ENCODE peak calls at places on chromosomes 11 and 22, in eight cellular contexts. O is mucosa of descending colon, X is ascending aorta, U is MM.1S, J is adrenal gland, M is lower lobe of right lung, A is thoracic aorta, L is A549. H is an unnamed sample. For H3K4me1, the result is how much of the 10 kb centered on the place peaks cover.

GRCh38 chr22:40183029-40183581 is 5.4 kb downstream of the TNRC6B start:
- DNase-seq in A (no peak), L (no peak), O (peak), U (no peak), X (no peak), J (no peak), M (no peak), H (no peak)

GRCh38 chr11:85643255-85643654 is 4.5 kb upstream of the TMEM126A start:
- DNase-seq in A (no peak), X (no peak), J (no peak), M (no peak), U (no peak), L (no peak), O (no peak), H (no peak)

GRCh38 chr11:60788401-60789110 is 3.4 kb downstream of the MS4A10 start:
- DNase-seq in M (peak), J (no peak), U (no peak), L (no peak), X (no peak), O (no peak), A (no peak), H (no peak)

GRCh38 chr11:128694618-128695481 is 978 bp downstream of the FLI1 start:
- DNase-seq in U (peak), X (no peak), L (no peak), A (no peak), J (no peak), O (no peak), M (peak), H (no peak)

GRCh38 chr22:19680287-19680881 is 33.9 kb upstream of the SEPTIN5 start:
- DNase-seq in A (no peak), M (no peak), O (no peak), X (peak), U (no peak), J (no peak), L (no peak), H (no peak)

GRCh38 chr22:48923165-48923875 is 904.4 kb downstream of the BRD1 start:
- DNase-seq in A (no peak), J (no peak), U (no peak), L (no peak), X (no peak), O (no peak), M (no peak), H (peak)

GRCh38 chr11:57913713-57914704 is 109.7 kb upstream of the OR9Q1 start:
- DNase-seq in U (no peak), A (no peak), L (no peak), X (no peak), M (no peak), O (no peak), J (no peak), H (no peak)

GRCh38 chr11:63999349-64000025 is 13.2 kb downstream of the OTUB1 start:
- DNase-seq in M (peak), L (peak), U (no peak), O (peak), A (peak), J (peak), X (peak), H (no peak)

GRCh38 chr11:79864882-79865281 is 424.1 kb upstream of the TENM4 start:
- DNase-seq in A (no peak), O (peak), X (no peak), U (no peak), M (no peak), L (peak), J (no peak), H (no peak)

GRCh38 chr11:118194835-118195627 is 18.6 kb upstream of the SCN2B start:
- DNase-seq in U (no peak), O (peak), A (peak), L (peak), X (peak), M (peak), J (peak), H (peak)

GRCh38 chr11:7599209-7599608 is 74.1 kb downstream of the CYB5R2 start:
- DNase-seq in U (no peak), O (no peak), M (no peak), L (no peak), J (no peak), A (no peak), X (peak), H (no peak)

GRCh38 chr11:109424893-109425292 is 2.9 kb downstream of the C11orf87 start:
- DNase-seq in O (peak), J (no peak), M (peak), A (no peak), X (no peak), L (no peak), U (peak), H (no peak)

GRCh38 chr11:16262645-16262955 is 93.7 kb downstream of the SOX6 start:
- DNase-seq in L (no peak), M (no peak), X (no peak), O (no peak), A (no peak), U (no peak), J (no peak), H (no peak)

GRCh38 chr11:108562746-108563581 is 30.6 kb downstream of the EXPH5 start:
- DNase-seq in L (no peak), M (no peak), O (no peak), X (no peak), U (no peak), J (no peak), A (no peak), H (no peak)

GRCh38 chr11:82043316-82043715 is 690.3 kb downstream of the FAM181B start:
- DNase-seq in M (no peak), U (no peak), L (no peak), A (no peak), X (no peak), O (no peak), J (no peak), H (no peak)

GRCh38 chr11:45100338-45100737 is 46.1 kb upstream of the PRDM11 start:
- DNase-seq in M (no peak), A (no peak), L (peak), U (no peak), J (no peak), X (peak), O (no peak), H (no peak)

GRCh38 chr11:10798330-10798980 is 10.3 kb downstream of the EIF4G2 start:
- DNase-seq in J (no peak), O (no peak), A (no peak), X (no peak), L (no peak), U (no peak), M (no peak), H (no peak)

GRCh38 chr11:5246772-5247478 is 2.7 kb downstream of the HBG1 start:
- DNase-seq in X (no peak), U (no peak), J (no peak), O (no peak), L (no peak), A (no peak), M (no peak), H (no peak)

GRCh38 chr22:49567894-49568750 is 259.6 kb downstream of the BRD1 start:
- DNase-seq in O (no peak), U (no peak), J (no peak), L (no peak), A (no peak), M (no peak), X (peak), H (no peak)

GRCh38 chr11:17531071-17531817 is 13.0 kb downstream of the USH1C start:
- DNase-seq in U (no peak), J (no peak), L (no peak), M (no peak), A (no peak), X (no peak), O (no peak), H (no peak)

GRCh38 chr22:40727607-40728325 is 48.5 kb downstream of the MCHR1 start:
- DNase-seq in U (no peak), L (no peak), J (no peak), X (no peak), A (no peak), O (no peak), M (no peak), H (no peak)

GRCh38 chr11:86228967-86229330 is 15.6 kb upstream of the EED start:
- DNase-seq in U (no peak), O (no peak), M (no peak), A (no peak), J (no peak), L (no peak), X (no peak), H (no peak)

GRCh38 chr11:134841972-134842371 is 429.9 kb upstream of the B3GAT1 start:
- DNase-seq in J (no peak), A (no peak), U (no peak), O (no peak), X (no peak), L (no peak), M (no peak), H (no peak)

GRCh38 chr22:48761546-48761945 is 1066.1 kb downstream of the BRD1 start:
- DNase-seq in X (peak), O (no peak), A (no peak), J (no peak), L (no peak), U (no peak), M (peak), H (peak)

GRCh38 chr11:106956887-106957505 is 61.3 kb downstream of the GUCY1A2 start:
- DNase-seq in O (no peak), J (no peak), L (no peak), X (no peak), A (no peak), U (no peak), M (no peak), H (no peak)

GRCh38 chr11:28457481-28458145 is 349.4 kb downstream of the METTL15 start:
- DNase-seq in M (no peak), A (no peak), O (no peak), J (no peak), L (no peak), X (no peak), U (no peak), H (no peak)

GRCh38 chr22:37068859-37069258 is 17.3 kb downstream of the KCTD17 start:
- DNase-seq in A (no peak), X (no peak), U (no peak), L (no peak), M (no peak), J (no peak), O (no peak), H (no peak)

DNA sequence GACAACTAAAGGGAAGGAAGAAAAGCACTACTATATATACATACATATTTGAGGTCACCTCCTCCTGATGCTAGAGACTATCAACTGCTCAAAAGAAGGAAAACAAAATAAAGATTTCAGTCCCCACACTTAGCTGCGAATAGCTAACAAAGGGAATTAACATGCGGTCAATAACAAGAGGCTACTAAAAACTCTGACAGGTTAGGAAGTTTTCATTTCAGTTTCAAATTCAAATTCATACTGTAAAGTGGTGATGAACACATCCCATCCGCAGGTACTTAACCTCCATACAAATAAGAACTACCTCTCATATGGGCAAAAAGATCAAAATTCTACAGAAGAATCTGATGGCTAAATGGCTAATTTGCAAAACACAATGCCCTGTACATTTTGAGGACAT is 2.6 kb downstream of the NAP1L4 start:
- DNase-seq in J (no peak), A (no peak), L (no peak), U (peak), O (no peak), X (no peak), M (no peak), H (no peak)
- H3K4me3 ChIP-seq in J (no peak), A (peak), L (peak), U (peak), O (no peak), X (no peak), M (peak), H (peak)

DNA sequence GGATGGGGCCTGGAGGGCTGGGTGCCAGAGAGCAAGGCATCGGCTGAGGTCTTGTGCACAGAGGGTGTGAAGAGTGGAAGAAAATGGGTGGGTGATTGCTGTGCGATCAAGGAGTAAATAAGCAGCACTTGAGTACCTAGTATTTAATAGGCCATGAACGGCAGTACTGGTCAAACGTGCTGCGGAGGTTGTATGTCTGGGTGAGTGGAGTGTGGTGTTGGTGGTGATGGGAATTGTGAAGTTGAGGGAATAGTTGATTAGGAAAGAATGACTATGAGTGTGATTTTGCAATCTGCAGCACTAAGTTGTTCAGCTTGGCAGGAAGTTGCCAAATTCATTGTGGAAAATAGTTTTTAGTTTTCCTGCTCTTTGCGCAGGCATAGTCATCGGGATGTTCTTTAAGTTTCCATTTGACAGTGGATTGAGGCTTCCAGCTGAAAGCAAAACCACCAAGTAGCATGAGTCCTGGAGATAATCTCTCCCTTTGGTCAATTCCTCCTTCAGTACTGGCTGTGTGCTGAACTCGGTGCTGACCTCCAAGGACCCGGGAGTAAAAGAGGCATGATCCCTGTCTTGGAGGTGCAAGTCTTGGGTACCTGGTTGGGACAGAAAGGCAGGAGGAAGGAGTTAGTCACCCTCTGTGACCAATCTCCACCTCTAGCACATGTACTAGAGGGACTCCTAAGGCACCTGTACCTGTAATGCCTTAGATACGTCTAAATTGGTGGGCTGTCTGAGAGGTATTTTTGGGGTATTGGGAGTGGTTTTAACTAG is 2.1 kb downstream of the PANX1 start:
- DNase-seq in O (no peak), M (no peak), X (peak), A (no peak), J (no peak), L (no peak), U (no peak), H (peak)
- H3K4me1 ChIP-seq in O (under half), M (half or more), X (under half), A (under half), J (under half), L (half or more), U (under half), H (half or more)

DNA sequence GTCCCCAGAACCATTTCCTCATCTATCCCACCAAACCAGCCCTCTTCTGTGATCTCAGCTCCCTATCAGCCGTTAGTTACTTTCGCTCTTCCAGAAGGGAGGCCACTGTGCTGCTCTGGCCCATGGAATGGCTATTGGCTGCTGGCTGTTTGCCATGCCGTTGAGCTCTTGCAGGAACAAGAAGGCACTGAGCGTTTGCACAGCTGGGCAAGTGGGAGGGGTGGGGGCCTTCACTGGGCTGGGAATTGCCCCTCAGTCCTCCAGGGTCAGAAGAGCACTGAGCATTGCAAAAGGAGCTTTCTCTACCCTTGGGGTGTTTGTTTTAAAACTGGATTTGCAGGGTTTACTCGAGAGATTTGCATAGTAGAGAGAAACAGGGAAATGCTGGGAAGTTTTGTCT is 129.0 kb upstream of the PARVA start:
- DNase-seq in U (no peak), O (peak), J (peak), A (no peak), X (no peak), M (peak), L (peak), H (peak)
- TF ChIP-seq CTCF in U (no peak), O (no peak), J (no peak), A (no peak), X (no peak), M (no peak), L (no peak), H (no peak)

DNA sequence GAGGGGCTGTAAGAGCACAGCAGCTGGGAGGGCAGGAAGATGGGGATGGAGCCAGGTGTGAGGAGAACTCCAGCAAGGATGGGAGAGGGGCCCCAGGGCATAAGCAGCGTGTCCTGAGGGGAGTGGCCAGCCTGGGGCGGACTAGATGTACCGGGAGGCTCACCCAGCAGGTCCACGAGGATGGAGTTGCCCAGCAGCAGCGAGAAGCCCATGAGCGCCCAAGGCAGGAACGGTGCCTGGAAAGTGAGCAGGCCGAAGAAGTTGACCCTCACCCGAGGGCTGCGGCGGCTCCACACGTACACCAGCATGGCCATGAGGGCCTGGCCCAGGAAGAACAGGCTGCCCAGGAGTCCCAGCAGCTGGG is 1.3 kb downstream of the DERL3 start:
- DNase-seq in X (no peak), J (no peak), M (no peak), L (no peak), O (no peak), A (no peak), U (no peak), H (no peak)
- H3K4me3 ChIP-seq in X (no peak), J (no peak), M (no peak), L (no peak), O (no peak), A (no peak), U (peak), H (no peak)